ENCODE peak calls at places on chromosomes 6 and 20, in seven cellular contexts. H is A549, J is H1, Z is IMR-90, Y is HepG2, V is K562, U is GM12878. D is an unnamed sample.

GRCh38 chr6:169853196-169854082 is 102.0 kb downstream of the ERMARD start:
- DNase-seq in H (no peak), J (no peak), Z (no peak), Y (no peak), V (no peak), U (no peak), D (no peak)

GRCh38 chr6:15754035-15754705 is 91.3 kb upstream of the DTNBP1 start:
- DNase-seq in H (no peak), J (no peak), Z (peak), Y (no peak), V (peak), U (no peak), D (peak)

GRCh38 chr6:21846541-21847451 is 253.2 kb downstream of the SOX4 start:
- DNase-seq in H (no peak), J (no peak), Z (peak), Y (peak), V (no peak), U (no peak), D (peak)

GRCh38 chr6:12348530-12349511 is 58.7 kb downstream of the EDN1 start:
- DNase-seq in H (peak), J (no peak), Z (peak), Y (peak), V (no peak), U (no peak), D (no peak)

GRCh38 chr6:54801669-54802068 is 44.9 kb upstream of the FAM83B start:
- DNase-seq in H (peak), J (no peak), Z (peak), Y (no peak), V (no peak), U (no peak), D (no peak)

GRCh38 chr6:123575218-123575617 is 61.5 kb downstream of the TRDN start:
- DNase-seq in H (no peak), J (no peak), Z (no peak), Y (no peak), V (no peak), U (no peak), D (no peak)

GRCh38 chr6:89134723-89135122 is 11.1 kb upstream of the PM20D2 start:
- DNase-seq in H (no peak), J (no peak), Z (no peak), Y (no peak), V (no peak), U (no peak), D (no peak)

GRCh38 chr20:36084897-36085617 is 69.5 kb upstream of the EPB41L1 start:
- DNase-seq in H (peak), J (no peak), Z (no peak), Y (peak), V (no peak), U (no peak), D (no peak)

GRCh38 chr6:36727491-36728021 is 29.9 kb downstream of the RAB44 start:
- DNase-seq in H (no peak), J (no peak), Z (peak), Y (no peak), V (no peak), U (peak), D (no peak)

GRCh38 chr20:44142416-44142815 is 44.6 kb downstream of the JPH2 start:
- DNase-seq in H (no peak), J (no peak), Z (peak), Y (no peak), V (no peak), U (no peak), D (no peak)

GRCh38 chr6:43274916-43275597 is 23.0 kb upstream of the SLC22A7 start:
- DNase-seq in H (no peak), J (no peak), Z (no peak), Y (peak), V (peak), U (no peak), D (peak)

GRCh38 chr6:99995916-99996315 is 1.9 kb upstream of the MCHR2 start:
- DNase-seq in H (no peak), J (no peak), Z (no peak), Y (no peak), V (no peak), U (no peak), D (no peak)

GRCh38 chr6:4351857-4352669 is 216.7 kb upstream of the ECI2 start:
- DNase-seq in H (peak), J (peak), Z (peak), Y (no peak), V (no peak), U (no peak), D (peak)

GRCh38 chr6:42754759-42755158 is 8.9 kb upstream of the TBCC start:
- DNase-seq in H (no peak), J (no peak), Z (no peak), Y (no peak), V (no peak), U (no peak), D (no peak)

GRCh38 chr20:48769111-48769879 is 58.5 kb downstream of the PREX1 start:
- DNase-seq in H (no peak), J (no peak), Z (no peak), Y (no peak), V (peak), U (no peak), D (no peak)

GRCh38 chr6:106512048-106512957 is 117.0 kb downstream of the RTN4IP1 start:
- DNase-seq in H (peak), J (peak), Z (no peak), Y (peak), V (peak), U (no peak), D (peak)

GRCh38 chr20:25054995-25055629 is 2.8 kb downstream of the ACSS1 start:
- DNase-seq in H (no peak), J (no peak), Z (peak), Y (peak), V (peak), U (no peak), D (no peak)

GRCh38 chr20:25005220-25005619 is 12.7 kb upstream of the APMAP start:
- DNase-seq in H (peak), J (no peak), Z (peak), Y (no peak), V (no peak), U (no peak), D (no peak)

GRCh38 chr6:127302728-127303675 is 36.3 kb downstream of the RNF146 start:
- DNase-seq in H (peak), J (no peak), Z (peak), Y (peak), V (peak), U (no peak), D (peak)

GRCh38 chr6:112833546-112834215 is 486.6 kb downstream of the RFPL4B start:
- DNase-seq in H (no peak), J (no peak), Z (peak), Y (no peak), V (no peak), U (no peak), D (no peak)

GRCh38 chr6:44739163-44739562 is 351.7 kb downstream of the CDC5L start:
- DNase-seq in H (no peak), J (no peak), Z (no peak), Y (no peak), V (no peak), U (no peak), D (no peak)

GRCh38 chr20:6715350-6716063 is 52.0 kb upstream of the BMP2 start:
- DNase-seq in H (no peak), J (no peak), Z (no peak), Y (no peak), V (no peak), U (no peak), D (no peak)

GRCh38 chr6:53464942-53465460 is 79.9 kb downstream of the GCLC start:
- DNase-seq in H (no peak), J (no peak), Z (peak), Y (no peak), V (no peak), U (no peak), D (no peak)

GRCh38 chr6:169886631-169887227 is 135.3 kb downstream of the ERMARD start:
- DNase-seq in H (no peak), J (peak), Z (no peak), Y (no peak), V (peak), U (no peak), D (peak)

GRCh38 chr20:49187330-49188100 is 619 bp downstream of the STAU1 start:
- DNase-seq in H (no peak), J (no peak), Z (no peak), Y (no peak), V (no peak), U (no peak), D (peak)

GRCh38 chr6:109869398-109870165 is 108.5 kb upstream of the GPR6 start:
- DNase-seq in H (no peak), J (no peak), Z (peak), Y (no peak), V (no peak), U (no peak), D (no peak)

GRCh38 chr6:169800668-169801395 is 49.4 kb downstream of the ERMARD start:
- DNase-seq in H (peak), J (peak), Z (peak), Y (peak), V (no peak), U (no peak), D (no peak)

GRCh38 chr20:63006611-63007471 is at the start of gene BHLHE23:
- DNase-seq in H (no peak), J (peak), Z (no peak), Y (no peak), V (no peak), U (no peak), D (no peak)

GRCh38 chr6:43515808-43516207 is 918 bp downstream of the YIPF3 start:
- DNase-seq in H (no peak), J (no peak), Z (no peak), Y (no peak), V (no peak), U (no peak), D (no peak)

GRCh38 chr6:33213166-33213988 is 5.1 kb downstream of the RING1 start:
- DNase-seq in H (no peak), J (peak), Z (no peak), Y (no peak), V (no peak), U (no peak), D (peak)

GRCh38 chr6:134495893-134496253 is 178.0 kb upstream of the SGK1 start:
- DNase-seq in H (no peak), J (no peak), Z (no peak), Y (no peak), V (no peak), U (no peak), D (no peak)

GRCh38 chr6:105326838-105327745 is 75.8 kb downstream of the PREP start:
- DNase-seq in H (peak), J (no peak), Z (peak), Y (no peak), V (no peak), U (no peak), D (no peak)

GRCh38 chr20:49397525-49397924 is 84.9 kb downstream of the KCNB1 start:
- DNase-seq in H (peak), J (no peak), Z (peak), Y (no peak), V (no peak), U (no peak), D (no peak)

GRCh38 chr6:53765270-53765669 is 29.5 kb upstream of the LRRC1 start:
- DNase-seq in H (peak), J (no peak), Z (peak), Y (no peak), V (no peak), U (no peak), D (no peak)

GRCh38 chr20:47444584-47444983 is 57.1 kb upstream of the NCOA3 start:
- DNase-seq in H (no peak), J (no peak), Z (no peak), Y (no peak), V (no peak), U (no peak), D (no peak)
- H3K4me2 ChIP-seq in H (no peak), J (no peak), Z (no peak), Y (no peak), V (no peak), U (no peak), D (no peak)

DNA sequence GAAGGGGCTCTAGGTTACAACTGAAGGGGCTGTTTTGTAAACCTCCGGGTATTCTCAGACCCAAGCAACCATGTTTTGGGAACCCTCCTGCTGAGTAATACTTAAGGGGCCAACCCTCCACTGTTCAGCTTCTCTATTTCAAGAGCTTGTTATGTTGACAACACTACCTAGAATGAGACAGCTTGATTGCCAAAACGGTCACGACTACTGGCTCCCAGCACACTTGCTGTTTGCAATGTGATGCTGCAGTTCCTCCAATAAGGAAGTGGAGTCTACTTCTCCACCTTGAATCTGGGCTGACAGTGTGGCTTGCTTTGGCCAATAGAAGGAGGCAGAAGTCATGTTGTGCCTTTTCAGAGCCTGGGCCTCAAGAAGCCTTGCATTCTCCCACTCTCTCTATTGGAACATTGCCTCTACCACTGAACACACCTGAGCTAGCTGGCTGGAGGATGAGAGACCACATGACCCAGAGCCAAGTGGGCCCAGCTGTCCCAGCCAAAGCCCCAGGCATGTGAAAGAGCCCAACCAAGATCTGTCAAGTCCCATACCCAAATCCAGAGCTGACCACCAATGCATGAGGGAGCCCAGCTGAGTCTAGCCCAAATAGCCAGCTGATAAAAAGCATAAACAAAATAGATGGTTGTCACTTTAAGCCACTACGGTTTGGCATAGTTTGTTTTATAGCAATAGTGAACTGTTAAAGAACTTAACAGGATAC is 107.9 kb downstream of the PRND start:
- DNase-seq in H (no peak), J (peak), Z (no peak), Y (no peak), V (no peak), U (no peak), D (no peak)
- TF ChIP-seq USF2 in H (no peak), J (no peak), Z (no peak), Y (no peak), V (no peak), U (no peak), D (no peak)

DNA sequence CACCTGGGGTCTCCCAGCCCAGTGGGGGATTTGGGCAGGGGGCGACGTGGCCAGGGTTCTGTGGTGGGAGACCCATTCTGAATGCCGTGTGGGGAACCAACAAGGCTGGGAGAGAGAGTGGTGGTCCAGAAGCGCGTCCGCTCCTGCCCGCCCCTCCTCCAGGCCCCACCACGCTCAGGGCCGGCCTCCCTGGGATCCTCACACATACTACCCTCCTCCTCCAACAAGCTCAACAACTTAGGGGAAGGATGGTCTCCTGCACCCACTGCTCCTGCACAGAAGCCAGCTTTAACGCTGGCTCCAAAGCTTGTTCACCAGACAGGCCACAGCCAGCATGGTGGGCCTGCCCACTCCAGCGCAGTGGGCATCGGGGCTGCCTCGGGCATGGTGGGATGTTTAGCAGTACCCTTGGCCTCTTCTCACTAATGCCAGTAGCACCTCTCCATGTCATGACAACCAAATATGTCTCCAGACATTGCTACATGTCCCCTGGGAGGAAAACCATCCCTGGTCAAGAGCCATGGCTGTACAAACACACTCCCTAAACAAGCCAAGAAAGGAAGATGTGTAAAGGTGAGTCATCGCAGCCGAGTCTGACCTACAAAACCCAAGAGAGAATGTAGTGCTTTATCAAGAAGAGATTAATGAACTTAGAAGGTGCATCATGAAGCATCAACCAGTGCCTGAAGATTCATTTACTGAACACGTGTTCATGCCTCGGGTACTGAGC is 75.7 kb downstream of the BMP7 start:
- DNase-seq in H (peak), J (no peak), Z (peak), Y (no peak), V (no peak), U (no peak), D (no peak)
- H3K4me2 ChIP-seq in H (no peak), J (no peak), Z (no peak), Y (no peak), V (no peak), U (no peak), D (no peak)

DNA sequence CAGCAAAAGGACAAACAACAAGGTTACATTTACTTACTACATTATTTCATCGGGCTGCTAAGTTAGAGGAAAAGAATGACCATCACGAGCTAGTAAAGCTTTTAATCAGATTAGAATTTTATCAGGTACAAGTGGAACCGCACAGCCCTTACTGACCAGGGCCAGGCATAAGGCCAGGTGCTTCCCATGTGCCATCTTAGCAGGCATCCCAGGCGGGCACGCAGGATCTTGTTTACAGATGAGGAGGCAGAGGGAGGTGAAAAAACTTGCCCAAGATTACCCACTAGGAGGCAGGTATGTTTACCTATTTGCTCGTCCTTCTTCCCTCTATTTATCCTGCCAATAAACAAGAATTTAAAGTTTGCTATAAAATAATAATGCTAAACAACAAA is 10.7 kb downstream of the EZR start:
- DNase-seq in H (no peak), J (no peak), Z (no peak), Y (no peak), V (no peak), U (no peak), D (no peak)
- TF ChIP-seq USF2 in H (no peak), J (no peak), Z (no peak), Y (no peak), V (no peak), U (no peak), D (no peak)

GRCh38 chr6:119821380-119821779 is 471.8 kb upstream of the MAN1A1 start:
- DNase-seq in H (no peak), J (no peak), Z (no peak), Y (no peak), V (no peak), U (no peak), D (no peak)

GRCh38 chr6:119814609-119815400 is 465.2 kb upstream of the MAN1A1 start:
- DNase-seq in H (no peak), J (no peak), Z (no peak), Y (no peak), V (no peak), U (no peak), D (no peak)

GRCh38 chr6:119818876-119819275 is 469.3 kb upstream of the MAN1A1 start:
- DNase-seq in H (no peak), J (no peak), Z (no peak), Y (no peak), V (no peak), U (no peak), D (no peak)
- H3K4me2 ChIP-seq in H (no peak), J (no peak), Z (no peak), Y (no peak), V (no peak), U (no peak), D (no peak)

DNA sequence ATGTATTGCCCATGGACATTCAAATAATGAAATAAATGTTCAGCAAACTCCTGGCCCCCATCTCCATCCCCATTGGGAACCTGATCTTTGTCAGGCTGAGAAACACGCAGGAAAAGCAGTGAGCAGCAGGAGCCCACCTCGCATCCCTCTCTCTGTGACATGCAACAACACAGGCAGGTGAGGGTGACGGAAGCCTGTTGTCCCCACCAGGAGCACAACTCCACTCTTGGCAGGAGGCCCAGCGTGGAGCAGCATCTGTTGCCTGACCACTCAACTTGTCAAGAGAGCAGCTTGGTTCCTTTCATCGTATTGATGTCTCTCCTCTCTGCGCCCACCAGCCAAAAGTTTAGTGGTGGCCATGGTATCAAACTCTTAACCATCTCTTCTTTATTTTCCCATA is 586.9 kb upstream of the ARID1B start:
- DNase-seq in H (no peak), J (no peak), Z (no peak), Y (no peak), V (no peak), U (no peak), D (no peak)
- TF ChIP-seq USF2 in H (no peak), J (no peak), Z (no peak), Y (no peak), V (no peak), U (no peak), D (no peak)

GRCh38 chr6:90424580-90424979 is 127.9 kb upstream of the BACH2 start:
- DNase-seq in H (no peak), J (no peak), Z (no peak), Y (no peak), V (no peak), U (no peak), D (no peak)
- H3K4me2 ChIP-seq in H (no peak), J (no peak), Z (no peak), Y (no peak), V (no peak), U (no peak), D (no peak)

GRCh38 chr6:168122521-168122920 is 43.5 kb upstream of the FRMD1 start:
- DNase-seq in H (no peak), J (no peak), Z (no peak), Y (no peak), V (no peak), U (no peak), D (no peak)

GRCh38 chr6:168122011-168122410 is 43.0 kb upstream of the FRMD1 start:
- DNase-seq in H (no peak), J (no peak), Z (no peak), Y (no peak), V (no peak), U (no peak), D (no peak)

GRCh38 chr6:168119539-168119938 is 40.5 kb upstream of the FRMD1 start:
- DNase-seq in H (no peak), J (no peak), Z (no peak), Y (no peak), V (no peak), U (no peak), D (no peak)

GRCh38 chr6:168120390-168121307 is 41.6 kb upstream of the FRMD1 start:
- DNase-seq in H (no peak), J (peak), Z (no peak), Y (no peak), V (no peak), U (no peak), D (peak)

DNA sequence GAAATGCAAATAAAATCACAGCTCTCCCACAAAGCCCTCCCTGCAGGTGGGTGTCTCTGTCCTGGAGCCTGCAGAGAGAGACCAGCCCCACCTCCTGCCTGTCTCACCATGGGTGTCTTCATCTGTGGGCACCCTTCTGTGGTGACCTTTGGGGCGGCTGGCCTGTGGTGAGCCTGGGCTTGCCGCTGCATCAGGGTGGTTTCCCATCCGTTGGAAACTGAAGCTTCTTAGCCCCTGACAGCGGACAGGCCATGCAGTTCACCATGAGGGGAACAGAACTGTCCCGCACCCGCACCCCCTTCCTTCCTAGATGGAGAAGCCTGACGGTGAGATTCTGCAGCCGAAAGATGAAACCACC is 42.3 kb upstream of the FRMD1 start:
- DNase-seq in H (no peak), J (peak), Z (no peak), Y (no peak), V (no peak), U (no peak), D (peak)
- TF ChIP-seq USF2 in H (no peak), J (no peak), Z (no peak), Y (no peak), V (no peak), U (no peak), D (no peak)

D was measured in SK-N-SH.